ENCODE peak calls at places on chromosomes 6 and 20, in ten cellular contexts. H is nephron progenitor cell; T is activated naive CD8-positive, alpha-beta T cell treated with anti-CD3 and anti-CD28 coated beads, Interleukin-2, amount 50 U/mL, for 24 hours; D is RPMI8226; O is CD4-positive, alpha-beta T cell; P is GM03348; Q is GM12865; S is effector CD4-positive, alpha-beta T cell; V is stimulated activated CD4-positive, alpha-beta T cell treated with anti-CD3 and anti-CD28 coated beads, Interleukin-12 subunit alpha, Interleukin-12 subunit beta, amount 100 ng/mL, for 4 hours; U is pancreas. G is an unnamed sample.

GRCh38 chr20:19077370-19078220 is 134.8 kb upstream of the SLC24A3 start:
- DNase-seq in H (no peak), T (no peak), D (no peak), O (no peak), P (no peak), Q (no peak), S (no peak), V (no peak), U (no peak), G (no peak)

GRCh38 chr20:33724439-33725094 is 4.5 kb upstream of the PXMP4 start:
- DNase-seq in H (no peak), T (no peak), D (no peak), O (no peak), P (no peak), Q (no peak), S (no peak), V (no peak), U (no peak), G (no peak)

GRCh38 chr20:40689100-40689942 is at the start of gene MAFB:
- DNase-seq in H (peak; percentile 90), T (peak; percentile 58), D (peak; percentile 67), O (no peak), P (peak; percentile 98), Q (peak; percentile 66), S (no peak), V (peak; percentile 25), U (peak; percentile 92), G (peak; percentile 95)

GRCh38 chr6:16239798-16240123 is 1.4 kb downstream of the GMPR start:
- DNase-seq in H (no peak), T (no peak), D (no peak), O (no peak), P (no peak), Q (no peak), S (no peak), V (no peak), U (no peak), G (no peak)

GRCh38 chr20:63940472-63941266 is 15.5 kb downstream of the UCKL1 start:
- DNase-seq in H (no peak), T (no peak), D (no peak), O (no peak), P (no peak), Q (no peak), S (no peak), V (no peak), U (peak; percentile 20), G (no peak)

GRCh38 chr6:30357678-30358339 is 12.9 kb downstream of the RPP21 start:
- DNase-seq in H (peak; percentile 68), T (peak; percentile 52), D (peak; percentile 68), O (peak; percentile 43), P (peak; percentile 86), Q (peak; percentile 66), S (peak; percentile 30), V (peak; percentile 37), U (no peak), G (no peak)

GRCh38 chr20:35729836-35730582 is 12.1 kb downstream of the RBM39 start:
- DNase-seq in H (no peak), T (no peak), D (no peak), O (no peak), P (no peak), Q (no peak), S (no peak), V (no peak), U (no peak), G (no peak)

GRCh38 chr6:22327881-22328280 is 31.0 kb upstream of the PRL start:
- DNase-seq in H (no peak), T (no peak), D (no peak), O (no peak), P (no peak), Q (no peak), S (no peak), V (no peak), U (no peak), G (no peak)

GRCh38 chr20:22577515-22578220 is 6.7 kb downstream of the FOXA2 start:
- DNase-seq in H (peak; percentile 36), T (no peak), D (no peak), O (no peak), P (no peak), Q (no peak), S (no peak), V (no peak), U (peak; percentile 75), G (no peak)

GRCh38 chr6:43247115-43247999 is 4.1 kb downstream of the TTBK1 start:
- DNase-seq in H (peak; percentile 81), T (peak; percentile 84), D (peak; percentile 87), O (peak; percentile 68), P (peak; percentile 88), Q (peak; percentile 86), S (peak; percentile 76), V (peak; percentile 78), U (peak; percentile 86), G (peak; percentile 70)

GRCh38 chr6:105015482-105015881 is 58.6 kb downstream of the LIN28B start:
- DNase-seq in H (no peak), T (no peak), D (no peak), O (no peak), P (peak; percentile 51), Q (no peak), S (no peak), V (no peak), U (no peak), G (no peak)

GRCh38 chr6:19538086-19538485 is 299.1 kb upstream of the ID4 start:
- DNase-seq in H (no peak), T (no peak), D (peak; percentile 77), O (no peak), P (no peak), Q (no peak), S (no peak), V (no peak), U (peak; percentile 68), G (peak; percentile 87)

GRCh38 chr6:100175814-100176275 is 181.8 kb upstream of the MCHR2 start:
- DNase-seq in H (no peak), T (no peak), D (no peak), O (no peak), P (peak; percentile 61), Q (no peak), S (no peak), V (no peak), U (no peak), G (no peak)

GRCh38 chr6:106520711-106521367 is 108.5 kb downstream of the RTN4IP1 start:
- DNase-seq in H (no peak), T (peak; percentile 74), D (no peak), O (peak; percentile 59), P (no peak), Q (peak; percentile 97), S (peak; percentile 80), V (peak; percentile 59), U (no peak), G (no peak)

GRCh38 chr6:127299522-127300240 is 33.0 kb downstream of the RNF146 start:
- DNase-seq in H (no peak), T (no peak), D (no peak), O (no peak), P (no peak), Q (no peak), S (no peak), V (no peak), U (no peak), G (no peak)

GRCh38 chr6:3280866-3281465 is 22.2 kb downstream of the PSMG4 start:
- DNase-seq in H (no peak), T (no peak), D (no peak), O (no peak), P (no peak), Q (no peak), S (no peak), V (no peak), U (no peak), G (no peak)

GRCh38 chr6:107698146-107698545 is 126.0 kb downstream of the SCML4 start:
- DNase-seq in H (no peak), T (no peak), D (no peak), O (no peak), P (peak; percentile 80), Q (no peak), S (no peak), V (no peak), U (no peak), G (no peak)

GRCh38 chr6:88683734-88684133 is 279.7 kb downstream of the RNGTT start:
- DNase-seq in H (no peak), T (no peak), D (no peak), O (no peak), P (no peak), Q (no peak), S (no peak), V (no peak), U (no peak), G (no peak)

GRCh38 chr20:22623211-22623610 is 38.8 kb upstream of the FOXA2 start:
- DNase-seq in H (no peak), T (no peak), D (no peak), O (no peak), P (no peak), Q (no peak), S (no peak), V (no peak), U (no peak), G (no peak)

GRCh38 chr6:51098246-51098645 is 279.6 kb downstream of the TFAP2B start:
- DNase-seq in H (no peak), T (no peak), D (no peak), O (no peak), P (no peak), Q (no peak), S (no peak), V (no peak), U (no peak), G (no peak)

GRCh38 chr20:10556519-10557083 is 117.2 kb downstream of the JAG1 start:
- DNase-seq in H (no peak), T (no peak), D (no peak), O (no peak), P (no peak), Q (no peak), S (no peak), V (no peak), U (no peak), G (no peak)

GRCh38 chr20:32332614-32333013 is 25.5 kb upstream of the ASXL1 start:
- DNase-seq in H (no peak), T (peak; percentile 15), D (no peak), O (no peak), P (peak; percentile 32), Q (peak; percentile 29), S (no peak), V (no peak), U (peak; percentile 94), G (no peak)

GRCh38 chr6:152893187-152893586 is 89.7 kb downstream of the FBXO5 start:
- DNase-seq in H (no peak), T (no peak), D (no peak), O (no peak), P (no peak), Q (no peak), S (no peak), V (no peak), U (no peak), G (no peak)

GRCh38 chr6:24980507-24981384 is 45.0 kb upstream of the RIPOR2 start:
- DNase-seq in H (no peak), T (no peak), D (no peak), O (no peak), P (peak; percentile 51), Q (no peak), S (no peak), V (no peak), U (no peak), G (no peak)

GRCh38 chr6:17450825-17451224 is 57.4 kb downstream of the CAP2 start:
- DNase-seq in H (no peak), T (no peak), D (no peak), O (no peak), P (no peak), Q (no peak), S (no peak), V (no peak), U (no peak), G (no peak)

GRCh38 chr6:87333591-87334181 is 4.6 kb upstream of the GJB7 start:
- DNase-seq in H (no peak), T (no peak), D (no peak), O (no peak), P (peak; percentile 24), Q (no peak), S (no peak), V (no peak), U (no peak), G (no peak)

GRCh38 chr6:129633529-129633928 is 76.4 kb downstream of the ARHGAP18 start:
- DNase-seq in H (no peak), T (no peak), D (no peak), O (no peak), P (no peak), Q (no peak), S (no peak), V (no peak), U (no peak), G (no peak)

GRCh38 chr6:121826156-121826810 is 390.8 kb downstream of the GJA1 start:
- DNase-seq in H (no peak), T (no peak), D (no peak), O (no peak), P (peak; percentile 52), Q (no peak), S (no peak), V (no peak), U (no peak), G (no peak)